ENCODE peak calls at places on chromosome X, in seven cellular contexts. P is stromal cell of bone marrow; C is stimulated activated CD4-positive, alpha-beta T cell treated with anti-CD3 and anti-CD28 coated beads, Interleukin-2, amount 100 ng/mL, for 4 hours; H is G401; O is choroid plexus epithelial cell; A is CMK; L is stimulated activated CD8-positive, alpha-beta memory T cell treated with anti-CD3 and anti-CD28 coated beads, Interleukin-7, amount 100 ng/mL, for 1 hour. R is an unnamed sample.

GRCh38 chrX:9708923-9709553 is 56.6 kb downstream of the GPR143 start:
- DNase-seq in P (peak), C (peak), H (peak), O (peak), A (peak), L (peak), R (peak)

GRCh38 chrX:150202641-150203248 is 160.4 kb upstream of the MAMLD1 start:
- DNase-seq in P (no peak), C (no peak), H (no peak), O (peak), A (no peak), L (no peak), R (no peak)

GRCh38 chrX:71999535-71999934 is 88.9 kb downstream of the NHSL2 start:
- DNase-seq in P (no peak), C (no peak), H (no peak), O (no peak), A (no peak), L (no peak), R (no peak)

GRCh38 chrX:16185725-16186136 is 18.4 kb downstream of the MAGEB17 start:
- DNase-seq in P (peak), C (no peak), H (no peak), O (peak), A (no peak), L (no peak), R (no peak)

GRCh38 chrX:24215282-24215681 is 65.8 kb downstream of the ZFX start:
- DNase-seq in P (no peak), C (no peak), H (no peak), O (no peak), A (no peak), L (no peak), R (no peak)

GRCh38 chrX:71102292-71102691 is 4.2 kb downstream of the CXorf65 start:
- DNase-seq in P (no peak), C (no peak), H (no peak), O (no peak), A (no peak), L (no peak), R (no peak)

GRCh38 chrX:71636438-71637252 is 18.3 kb upstream of the CXCR3 start:
- DNase-seq in P (no peak), C (no peak), H (peak), O (no peak), A (no peak), L (no peak), R (peak)

GRCh38 chrX:56978172-56978571 is 17.2 kb downstream of the SPIN3 start:
- DNase-seq in P (peak), C (peak), H (peak), O (peak), A (no peak), L (no peak), R (peak)

GRCh38 chrX:38917954-38918353 is 116.7 kb downstream of the MID1IP1 start:
- DNase-seq in P (no peak), C (no peak), H (no peak), O (no peak), A (no peak), L (no peak), R (no peak)

GRCh38 chrX:104306180-104306579 is 51.4 kb upstream of the ESX1 start:
- DNase-seq in P (no peak), C (no peak), H (no peak), O (no peak), A (no peak), L (no peak), R (no peak)

GRCh38 chrX:150234126-150234525 is 129.0 kb upstream of the MAMLD1 start:
- DNase-seq in P (no peak), C (no peak), H (no peak), O (peak), A (no peak), L (no peak), R (no peak)

GRCh38 chrX:136166221-136166855 is 19.0 kb downstream of the FHL1 start:
- DNase-seq in P (peak), C (no peak), H (no peak), O (peak), A (no peak), L (no peak), R (no peak)

GRCh38 chrX:81414630-81415029 is 212.7 kb downstream of the SH3BGRL start:
- DNase-seq in P (no peak), C (no peak), H (peak), O (peak), A (no peak), L (no peak), R (peak)

GRCh38 chrX:87890437-87890836 is 372.8 kb downstream of the KLHL4 start:
- DNase-seq in P (no peak), C (no peak), H (no peak), O (no peak), A (no peak), L (no peak), R (no peak)

GRCh38 chrX:40313269-40313668 is 215.5 kb upstream of the BCOR start:
- DNase-seq in P (no peak), C (no peak), H (no peak), O (no peak), A (no peak), L (no peak), R (no peak)

GRCh38 chrX:123088331-123088730 is 95.7 kb upstream of the GRIA3 start:
- DNase-seq in P (no peak), C (no peak), H (no peak), O (no peak), A (no peak), L (no peak), R (no peak)

GRCh38 chrX:80808854-80809493 is 703 bp downstream of the BRWD3 start:
- DNase-seq in P (no peak), C (no peak), H (peak), O (peak), A (no peak), L (no peak), R (peak)

GRCh38 chrX:154349979-154350378 is 24.5 kb downstream of the FLNA start:
- DNase-seq in P (no peak), C (no peak), H (no peak), O (no peak), A (no peak), L (no peak), R (no peak)

GRCh38 chrX:123959281-123960063 is 2.0 kb upstream of the STAG2 start:
- DNase-seq in P (no peak), C (peak), H (peak), O (peak), A (no peak), L (no peak), R (peak)

GRCh38 chrX:17412692-17413091 is 37.7 kb downstream of the NHS start:
- DNase-seq in P (peak), C (no peak), H (no peak), O (peak), A (no peak), L (no peak), R (no peak)

GRCh38 chrX:21374163-21374993 is at the start of gene CNKSR2:
- DNase-seq in P (no peak), C (peak), H (peak), O (peak), A (no peak), L (peak), R (peak)

GRCh38 chrX:107677501-107677901 is 49.2 kb downstream of the PRPS1 start:
- DNase-seq in P (no peak), C (no peak), H (no peak), O (peak), A (no peak), L (no peak), R (no peak)

GRCh38 chrX:112630187-112630586 is 49.6 kb downstream of the LHFPL1 start:
- DNase-seq in P (no peak), C (no peak), H (no peak), O (no peak), A (no peak), L (no peak), R (no peak)

GRCh38 chrX:24298191-24298590 is 15.7 kb downstream of the SUPT20HL2 start:
- DNase-seq in P (no peak), C (no peak), H (no peak), O (peak), A (no peak), L (no peak), R (no peak)

GRCh38 chrX:72306851-72307645 is 1.3 kb upstream of the CITED1 start:
- DNase-seq in P (peak), C (no peak), H (peak), O (peak), A (peak), L (no peak), R (peak)

GRCh38 chrX:97847885-97848679 is 964.4 kb downstream of the RPA4 start:
- DNase-seq in P (no peak), C (no peak), H (no peak), O (no peak), A (no peak), L (no peak), R (no peak)

GRCh38 chrX:123899701-123900100 is 39.8 kb downstream of the XIAP start:
- DNase-seq in P (peak), C (no peak), H (no peak), O (peak), A (no peak), L (no peak), R (no peak)

GRCh38 chrX:24619647-24620046 is 27.5 kb downstream of the PCYT1B start:
- DNase-seq in P (peak), C (no peak), H (peak), O (peak), A (no peak), L (no peak), R (peak)

GRCh38 chrX:26100421-26100920 is 37.7 kb upstream of the MAGEB18 start:
- DNase-seq in P (no peak), C (no peak), H (no peak), O (no peak), A (no peak), L (no peak), R (no peak)

GRCh38 chrX:108731144-108731543 is 5.2 kb downstream of the IRS4 start:
- DNase-seq in P (no peak), C (no peak), H (no peak), O (no peak), A (no peak), L (no peak), R (no peak)

GRCh38 chrX:124098089-124098488 is 136.6 kb downstream of the STAG2 start:
- DNase-seq in P (peak), C (no peak), H (peak), O (peak), A (no peak), L (no peak), R (peak)

GRCh38 chrX:39726810-39727209 is 370.9 kb downstream of the BCOR start:
- DNase-seq in P (no peak), C (no peak), H (no peak), O (no peak), A (no peak), L (no peak), R (no peak)

GRCh38 chrX:17464196-17464595 is 89.2 kb downstream of the NHS start:
- DNase-seq in P (no peak), C (no peak), H (no peak), O (peak), A (no peak), L (no peak), R (no peak)

GRCh38 chrX:40866878-40867277 is 131.5 kb upstream of the MED14 start:
- DNase-seq in P (no peak), C (no peak), H (no peak), O (peak), A (no peak), L (no peak), R (no peak)